ENCODE peak calls at places on chromosomes 3 and 15, in nine cellular contexts. One of them, this sample, is unnamed.

GRCh38 chr15:78437107-78437761 is 782 bp upstream of the IREB2 start:
- DNase-seq in mammary epithelial cell: no peak
- DNase-seq in A549: peak
- DNase-seq in MM.1S: no peak
- DNase-seq in HepG2: no peak
- DNase-seq in SK-N-SH: peak
- DNase-seq in mesendoderm: peak
- DNase-seq in neuronal stem cell: no peak
- DNase-seq in IMR-90: peak
- DNase-seq in this sample: peak

GRCh38 chr3:182148360-182148759 is 436.6 kb downstream of the SOX2 start:
- DNase-seq in mammary epithelial cell: no peak
- DNase-seq in A549: no peak
- DNase-seq in MM.1S: no peak
- DNase-seq in HepG2: peak
- DNase-seq in SK-N-SH: no peak
- DNase-seq in mesendoderm: no peak
- DNase-seq in neuronal stem cell: no peak
- DNase-seq in IMR-90: no peak
- DNase-seq in this sample: no peak

GRCh38 chr3:45011756-45012441 is 14.2 kb upstream of the CLEC3B start:
- DNase-seq in mammary epithelial cell: peak
- DNase-seq in A549: no peak
- DNase-seq in MM.1S: peak
- DNase-seq in HepG2: no peak
- DNase-seq in SK-N-SH: no peak
- DNase-seq in mesendoderm: peak
- DNase-seq in neuronal stem cell: no peak
- DNase-seq in IMR-90: peak
- DNase-seq in this sample: peak

GRCh38 chr3:117104792-117105191 is 395.2 kb downstream of the TUSC7 start:
- DNase-seq in mammary epithelial cell: no peak
- DNase-seq in A549: no peak
- DNase-seq in MM.1S: no peak
- DNase-seq in HepG2: no peak
- DNase-seq in SK-N-SH: no peak
- DNase-seq in mesendoderm: peak
- DNase-seq in neuronal stem cell: no peak
- DNase-seq in IMR-90: peak
- DNase-seq in this sample: no peak

GRCh38 chr3:30472090-30472489 is 134.3 kb upstream of the TGFBR2 start:
- DNase-seq in mammary epithelial cell: no peak
- DNase-seq in A549: no peak
- DNase-seq in MM.1S: no peak
- DNase-seq in HepG2: no peak
- DNase-seq in SK-N-SH: no peak
- DNase-seq in mesendoderm: no peak
- DNase-seq in neuronal stem cell: no peak
- DNase-seq in IMR-90: no peak
- DNase-seq in this sample: no peak

GRCh38 chr3:56219894-56220805 is 248.1 kb downstream of the ERC2 start:
- DNase-seq in mammary epithelial cell: no peak
- DNase-seq in A549: no peak
- DNase-seq in MM.1S: no peak
- DNase-seq in HepG2: no peak
- DNase-seq in SK-N-SH: peak
- DNase-seq in mesendoderm: peak
- DNase-seq in neuronal stem cell: no peak
- DNase-seq in IMR-90: no peak
- DNase-seq in this sample: no peak

GRCh38 chr3:160755776-160756304 is at the start of gene PPM1L:
- DNase-seq in mammary epithelial cell: peak
- DNase-seq in A549: peak
- DNase-seq in MM.1S: peak
- DNase-seq in HepG2: no peak
- DNase-seq in SK-N-SH: peak
- DNase-seq in mesendoderm: peak
- DNase-seq in neuronal stem cell: peak
- DNase-seq in IMR-90: peak
- DNase-seq in this sample: peak

GRCh38 chr3:190655933-190656332 is 142.0 kb downstream of the IL1RAP start:
- DNase-seq in mammary epithelial cell: no peak
- DNase-seq in A549: no peak
- DNase-seq in MM.1S: no peak
- DNase-seq in HepG2: no peak
- DNase-seq in SK-N-SH: no peak
- DNase-seq in mesendoderm: no peak
- DNase-seq in neuronal stem cell: no peak
- DNase-seq in IMR-90: no peak
- DNase-seq in this sample: no peak

GRCh38 chr3:188789201-188789600 is 382.6 kb upstream of the TPRG1 start:
- DNase-seq in mammary epithelial cell: peak
- DNase-seq in A549: no peak
- DNase-seq in MM.1S: no peak
- DNase-seq in HepG2: no peak
- DNase-seq in SK-N-SH: no peak
- DNase-seq in mesendoderm: no peak
- DNase-seq in neuronal stem cell: no peak
- DNase-seq in IMR-90: peak
- DNase-seq in this sample: no peak

GRCh38 chr3:197913981-197914380 is 36.0 kb upstream of the RPL35A start:
- DNase-seq in mammary epithelial cell: no peak
- DNase-seq in A549: no peak
- DNase-seq in MM.1S: no peak
- DNase-seq in HepG2: no peak
- DNase-seq in SK-N-SH: no peak
- DNase-seq in mesendoderm: no peak
- DNase-seq in neuronal stem cell: no peak
- DNase-seq in IMR-90: no peak
- DNase-seq in this sample: no peak
- H3K4me3 ChIP-seq in mammary epithelial cell: no peak
- H3K4me3 ChIP-seq in A549: no peak
- H3K4me3 ChIP-seq in MM.1S: no peak
- H3K4me3 ChIP-seq in HepG2: no peak
- H3K4me3 ChIP-seq in SK-N-SH: no peak
- H3K4me3 ChIP-seq in mesendoderm: no peak
- H3K4me3 ChIP-seq in neuronal stem cell: no peak
- H3K4me3 ChIP-seq in IMR-90: no peak
- H3K4me3 ChIP-seq in this sample: no peak

GRCh38 chr3:49841126-49841525 is 15.2 kb downstream of the TRAIP start:
- DNase-seq in mammary epithelial cell: no peak
- DNase-seq in A549: no peak
- DNase-seq in MM.1S: no peak
- DNase-seq in HepG2: no peak
- DNase-seq in SK-N-SH: no peak
- DNase-seq in mesendoderm: peak
- DNase-seq in neuronal stem cell: peak
- DNase-seq in IMR-90: no peak
- DNase-seq in this sample: peak
- H3K27ac ChIP-seq in mammary epithelial cell: no peak
- H3K27ac ChIP-seq in A549: no peak
- H3K27ac ChIP-seq in MM.1S: no peak
- H3K27ac ChIP-seq in HepG2: no peak
- H3K27ac ChIP-seq in SK-N-SH: no peak
- H3K27ac ChIP-seq in mesendoderm: no peak
- H3K27ac ChIP-seq in neuronal stem cell: no peak
- H3K27ac ChIP-seq in IMR-90: no peak
- H3K27ac ChIP-seq in this sample: no peak

GRCh38 chr3:61868499-61868898 is 307.1 kb downstream of the PTPRG start:
- DNase-seq in mammary epithelial cell: no peak
- DNase-seq in A549: no peak
- DNase-seq in MM.1S: peak
- DNase-seq in HepG2: no peak
- DNase-seq in SK-N-SH: no peak
- DNase-seq in mesendoderm: no peak
- DNase-seq in neuronal stem cell: no peak
- DNase-seq in IMR-90: no peak
- DNase-seq in this sample: no peak
- H3K4me2 ChIP-seq in mammary epithelial cell: no peak
- H3K4me2 ChIP-seq in A549: no peak
- H3K4me2 ChIP-seq in MM.1S: no peak
- H3K4me2 ChIP-seq in HepG2: no peak
- H3K4me2 ChIP-seq in SK-N-SH: no peak
- H3K4me2 ChIP-seq in mesendoderm: no peak
- H3K4me2 ChIP-seq in neuronal stem cell: no peak
- H3K4me2 ChIP-seq in IMR-90: no peak
- H3K4me2 ChIP-seq in this sample: no peak

GRCh38 chr15:39641187-39641889 is 60.5 kb downstream of the THBS1 start:
- DNase-seq in mammary epithelial cell: peak
- DNase-seq in A549: no peak
- DNase-seq in MM.1S: no peak
- DNase-seq in HepG2: no peak
- DNase-seq in SK-N-SH: no peak
- DNase-seq in mesendoderm: no peak
- DNase-seq in neuronal stem cell: no peak
- DNase-seq in IMR-90: peak
- DNase-seq in this sample: no peak
- H3K4me3 ChIP-seq in mammary epithelial cell: no peak
- H3K4me3 ChIP-seq in A549: no peak
- H3K4me3 ChIP-seq in MM.1S: no peak
- H3K4me3 ChIP-seq in HepG2: no peak
- H3K4me3 ChIP-seq in SK-N-SH: no peak
- H3K4me3 ChIP-seq in mesendoderm: no peak
- H3K4me3 ChIP-seq in neuronal stem cell: no peak
- H3K4me3 ChIP-seq in IMR-90: no peak
- H3K4me3 ChIP-seq in this sample: no peak

GRCh38 chr15:52309154-52309548 is 13.5 kb upstream of the MYO5C start:
- DNase-seq in mammary epithelial cell: no peak
- DNase-seq in A549: no peak
- DNase-seq in MM.1S: no peak
- DNase-seq in HepG2: no peak
- DNase-seq in SK-N-SH: no peak
- DNase-seq in mesendoderm: no peak
- DNase-seq in neuronal stem cell: no peak
- DNase-seq in IMR-90: no peak
- DNase-seq in this sample: peak
- H3K27ac ChIP-seq in mammary epithelial cell: no peak
- H3K27ac ChIP-seq in A549: no peak
- H3K27ac ChIP-seq in MM.1S: no peak
- H3K27ac ChIP-seq in HepG2: no peak
- H3K27ac ChIP-seq in SK-N-SH: no peak
- H3K27ac ChIP-seq in mesendoderm: no peak
- H3K27ac ChIP-seq in neuronal stem cell: no peak
- H3K27ac ChIP-seq in IMR-90: no peak
- H3K27ac ChIP-seq in this sample: peak

GRCh38 chr15:100923902-100924301 is 4.7 kb downstream of the LRRK1 start:
- DNase-seq in mammary epithelial cell: no peak
- DNase-seq in A549: no peak
- DNase-seq in MM.1S: no peak
- DNase-seq in HepG2: no peak
- DNase-seq in SK-N-SH: no peak
- DNase-seq in mesendoderm: no peak
- DNase-seq in neuronal stem cell: no peak
- DNase-seq in IMR-90: no peak
- DNase-seq in this sample: no peak

GRCh38 chr15:100925480-100925879 is 6.3 kb downstream of the LRRK1 start:
- DNase-seq in mammary epithelial cell: no peak
- DNase-seq in A549: no peak
- DNase-seq in MM.1S: no peak
- DNase-seq in HepG2: no peak
- DNase-seq in SK-N-SH: no peak
- DNase-seq in mesendoderm: no peak
- DNase-seq in neuronal stem cell: no peak
- DNase-seq in IMR-90: no peak
- DNase-seq in this sample: no peak

GRCh38 chr15:100922192-100923040 is 3.3 kb downstream of the LRRK1 start:
- DNase-seq in mammary epithelial cell: no peak
- DNase-seq in A549: no peak
- DNase-seq in MM.1S: peak
- DNase-seq in HepG2: no peak
- DNase-seq in SK-N-SH: no peak
- DNase-seq in mesendoderm: no peak
- DNase-seq in neuronal stem cell: no peak
- DNase-seq in IMR-90: no peak
- DNase-seq in this sample: peak

GRCh38 chr15:100924436-100924835 is 5.3 kb downstream of the LRRK1 start:
- DNase-seq in mammary epithelial cell: no peak
- DNase-seq in A549: no peak
- DNase-seq in MM.1S: no peak
- DNase-seq in HepG2: no peak
- DNase-seq in SK-N-SH: no peak
- DNase-seq in mesendoderm: no peak
- DNase-seq in neuronal stem cell: no peak
- DNase-seq in IMR-90: no peak
- DNase-seq in this sample: no peak

DNA sequence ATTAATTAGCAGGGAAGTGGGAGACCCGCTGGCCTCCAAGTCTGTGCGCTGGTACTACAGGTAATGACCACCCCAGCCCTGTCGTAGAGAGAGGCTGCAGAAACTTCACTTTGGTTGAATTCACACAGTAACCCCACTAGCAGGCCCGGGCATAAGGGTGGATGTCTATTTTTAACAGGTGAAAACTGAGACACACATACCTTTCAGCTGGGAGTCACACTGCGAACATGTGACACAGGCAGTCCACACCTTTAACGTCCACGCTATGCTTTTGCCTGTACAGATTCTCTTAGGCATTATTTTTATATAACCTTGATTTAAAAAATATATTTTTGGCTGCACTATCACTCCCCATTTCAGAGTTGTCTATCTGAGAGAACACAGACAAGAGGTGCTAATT is 3.9 kb downstream of the LRRK1 start:
- DNase-seq in mammary epithelial cell: no peak
- DNase-seq in A549: no peak
- DNase-seq in MM.1S: peak
- DNase-seq in HepG2: no peak
- DNase-seq in SK-N-SH: no peak
- DNase-seq in mesendoderm: no peak
- DNase-seq in neuronal stem cell: no peak
- DNase-seq in IMR-90: no peak
- DNase-seq in this sample: peak
- H3K4me2 ChIP-seq in mammary epithelial cell: no peak
- H3K4me2 ChIP-seq in A549: no peak
- H3K4me2 ChIP-seq in MM.1S: peak
- H3K4me2 ChIP-seq in HepG2: no peak
- H3K4me2 ChIP-seq in SK-N-SH: no peak
- H3K4me2 ChIP-seq in mesendoderm: no peak
- H3K4me2 ChIP-seq in neuronal stem cell: no peak
- H3K4me2 ChIP-seq in IMR-90: no peak
- H3K4me2 ChIP-seq in this sample: peak

DNA sequence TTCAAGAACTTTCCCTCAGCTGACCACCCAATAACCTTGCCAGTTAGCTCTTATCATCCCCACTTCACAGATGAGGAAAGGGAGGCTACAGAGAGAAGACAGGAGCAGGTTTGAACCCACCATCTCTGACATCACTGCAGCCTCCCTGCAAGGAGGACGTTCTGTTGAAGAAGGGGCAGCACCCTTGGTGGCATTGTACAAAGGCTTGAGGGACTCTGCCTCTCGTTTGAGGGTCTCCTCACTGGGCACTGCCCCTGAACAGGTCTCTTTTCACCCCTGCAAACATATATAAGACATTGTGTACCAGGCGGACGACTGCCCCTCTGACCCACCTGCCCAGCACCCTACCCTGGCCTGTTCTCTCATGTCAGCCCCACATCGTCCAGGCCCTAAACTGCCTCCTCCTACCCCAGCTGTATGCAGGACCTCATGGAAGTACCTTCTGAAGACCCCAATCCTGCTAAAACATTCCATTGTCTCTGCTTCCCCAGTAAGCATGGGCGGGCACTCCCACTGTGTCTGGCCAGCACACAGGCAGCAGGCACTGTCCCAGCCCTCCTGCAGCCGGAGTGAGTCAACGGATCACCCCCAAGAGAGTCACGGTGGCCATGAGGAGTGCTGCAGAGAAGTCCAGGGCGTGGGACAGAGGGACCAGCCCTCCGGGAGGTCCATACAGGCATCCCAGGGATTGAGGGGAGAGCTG is 36.3 kb upstream of the SLCO2A1 start:
- DNase-seq in mammary epithelial cell: no peak
- DNase-seq in A549: no peak
- DNase-seq in MM.1S: no peak
- DNase-seq in HepG2: no peak
- DNase-seq in SK-N-SH: no peak
- DNase-seq in mesendoderm: no peak
- DNase-seq in neuronal stem cell: no peak
- DNase-seq in IMR-90: no peak
- DNase-seq in this sample: no peak
- H3K4me3 ChIP-seq in mammary epithelial cell: no peak
- H3K4me3 ChIP-seq in A549: no peak
- H3K4me3 ChIP-seq in MM.1S: no peak
- H3K4me3 ChIP-seq in HepG2: no peak
- H3K4me3 ChIP-seq in SK-N-SH: no peak
- H3K4me3 ChIP-seq in mesendoderm: no peak
- H3K4me3 ChIP-seq in neuronal stem cell: peak
- H3K4me3 ChIP-seq in IMR-90: no peak
- H3K4me3 ChIP-seq in this sample: no peak

This sample was measured in OCI-LY7.